ENCODE peak calls at places on chromosomes 16 and 17, in four cellular contexts. L is K562, R is GM12878, A is WTC11. T is an unnamed sample.

GRCh38 chr16:67461600-67462278 is 19.2 kb downstream of the ATP6V0D1 start:
- DNase-seq in L (no peak), R (no peak), A (no peak), T (no peak)

GRCh38 chr17:38341035-38341721 is 2.6 kb downstream of the GPR179 start:
- DNase-seq in L (no peak), R (no peak), A (peak; percentile 40), T (peak; percentile 47)

GRCh38 chr16:81499576-81500380 is 55.2 kb downstream of the CMIP start:
- DNase-seq in L (no peak), R (no peak), A (no peak), T (no peak)

GRCh38 chr16:35564148-35564547 is 2104.7 kb downstream of the TP53TG3F start:
- DNase-seq in L (no peak), R (no peak), A (no peak), T (no peak)

GRCh38 chr17:19331134-19331533 is 31.4 kb downstream of the B9D1 start:
- DNase-seq in L (no peak), R (no peak), A (no peak), T (no peak)

GRCh38 chr16:49021136-49021535 is 260.5 kb downstream of the CBLN1 start:
- DNase-seq in L (no peak), R (no peak), A (no peak), T (no peak)

GRCh38 chr16:31118223-31119155 is 1.0 kb downstream of the KAT8 start:
- DNase-seq in L (no peak), R (no peak), A (no peak), T (no peak)

GRCh38 chr16:8146613-8147012 is 443.7 kb downstream of the TMEM114 start:
- DNase-seq in L (no peak), R (no peak), A (no peak), T (no peak)

GRCh38 chr16:69064789-69065313 is 40.6 kb upstream of the HAS3 start:
- DNase-seq in L (no peak), R (no peak), A (no peak), T (no peak)

GRCh38 chr17:6374761-6375312 is 60.1 kb downstream of the AIPL1 start:
- DNase-seq in L (no peak), R (no peak), A (peak; percentile 33), T (no peak)

GRCh38 chr16:75247249-75247648 is 4.2 kb downstream of the BCAR1 start:
- DNase-seq in L (no peak), R (no peak), A (no peak), T (no peak)
- TF ChIP-seq SP1 in L (no peak), R (no peak), A (no peak), T (no peak)

DNA sequence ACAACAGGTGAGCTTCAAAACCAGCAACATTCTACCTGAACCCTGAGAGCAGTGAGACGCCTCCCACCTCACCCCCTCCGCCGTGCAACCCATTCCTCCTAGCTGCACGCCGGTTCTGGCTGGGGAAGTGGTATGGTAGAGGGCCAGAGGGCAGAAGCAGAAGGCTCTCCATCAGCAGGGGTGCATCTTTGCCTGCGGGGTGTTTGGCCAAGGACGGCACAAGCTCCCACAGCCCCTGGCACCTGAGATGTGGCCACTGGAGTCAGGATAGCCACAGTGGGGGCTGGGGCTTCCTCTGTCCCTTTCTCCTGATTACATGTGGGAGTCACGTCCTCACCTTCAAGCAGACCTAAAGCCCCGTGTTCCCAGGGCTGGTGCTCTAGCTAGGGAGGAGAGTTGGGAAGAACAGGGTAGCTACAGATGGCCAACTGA is 1.6 kb downstream of the BORCS6 start:
- DNase-seq in L (no peak), R (no peak), A (no peak), T (no peak)
- TF ChIP-seq CBFB in L (no peak), R (no peak), A (no peak), T (no peak)

GRCh38 chr17:39538875-39539274 is 68.8 kb downstream of the NEUROD2 start:
- DNase-seq in L (no peak), R (no peak), A (no peak), T (no peak)
- TF ChIP-seq SP1 in L (no peak), R (no peak), A (no peak), T (no peak)

GRCh38 chr17:35432176-35433074 is at the start of gene SLFN12:
- DNase-seq in L (no peak), R (peak; percentile 67), A (peak; percentile 40), T (no peak)
- TF ChIP-seq CBFB in L (no peak), R (no peak), A (no peak), T (no peak)

GRCh38 chr17:64134216-64134970 is 4.4 kb upstream of the ERN1 start:
- DNase-seq in L (no peak), R (no peak), A (no peak), T (peak; percentile 68)

GRCh38 chr17:64134996-64135395 is 5.1 kb upstream of the ERN1 start:
- DNase-seq in L (no peak), R (no peak), A (no peak), T (no peak)

GRCh38 chr17:64130559-64131001 is 636 bp upstream of the ERN1 start:
- DNase-seq in L (no peak), R (peak; percentile 68), A (no peak), T (no peak)

GRCh38 chr17:64131606-64132270 is 1.8 kb upstream of the ERN1 start:
- DNase-seq in L (no peak), R (no peak), A (no peak), T (no peak)

GRCh38 chr17:64133546-64134215 is 3.7 kb upstream of the ERN1 start:
- DNase-seq in L (peak; percentile 30), R (no peak), A (no peak), T (peak; percentile 81)
- TF ChIP-seq SP1 in L (peak; percentile 45), R (no peak), A (no peak), T (no peak)

GRCh38 chr17:43734376-43734775 is 24.2 kb downstream of the SOST start:
- DNase-seq in L (no peak), R (no peak), A (no peak), T (no peak)
- TF ChIP-seq CBFB in L (no peak), R (no peak), A (no peak), T (no peak)

GRCh38 chr17:48491527-48492273 is 39.1 kb downstream of the HOXB1 start:
- DNase-seq in L (no peak), R (no peak), A (no peak), T (no peak)
- TF ChIP-seq SP1 in L (no peak), R (no peak), A (no peak), T (no peak)

DNA sequence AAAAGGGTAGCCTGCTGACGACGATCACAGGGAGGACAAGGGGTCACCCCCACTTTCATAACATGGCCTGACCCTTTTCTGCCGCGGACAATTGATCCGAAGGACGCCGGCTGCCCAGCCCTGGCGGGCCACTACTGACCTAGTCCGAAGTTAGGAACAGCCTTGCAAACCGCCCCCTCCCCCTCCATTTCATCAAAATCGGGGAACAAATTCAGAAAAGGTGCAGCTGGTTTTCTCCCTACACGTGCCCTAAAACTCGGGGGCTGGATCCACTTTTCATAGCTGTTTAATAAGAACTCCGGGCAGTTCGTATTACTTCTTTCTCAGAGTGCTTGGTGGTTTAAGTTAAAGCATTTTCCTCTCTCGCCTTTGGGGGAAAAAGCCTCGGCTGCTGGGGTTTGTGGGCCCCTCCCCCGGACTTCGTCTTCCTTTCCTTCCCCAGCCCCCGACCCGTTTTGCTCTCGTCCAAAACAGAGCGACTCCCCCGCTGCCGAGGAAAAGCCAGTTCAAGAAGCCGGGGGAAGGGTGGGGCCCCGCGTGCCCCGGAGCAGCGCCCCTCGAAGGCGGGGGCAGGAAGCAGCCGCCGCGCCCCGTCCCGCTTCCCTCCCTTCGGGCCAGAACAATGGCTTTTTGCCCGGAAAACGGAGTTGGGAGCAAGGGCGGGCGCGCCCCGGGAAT is 643 bp upstream of the CBX2 start:
- DNase-seq in L (no peak), R (no peak), A (peak; percentile 78), T (peak; percentile 46)
- TF ChIP-seq CBFB in L (no peak), R (no peak), A (no peak), T (no peak)

GRCh38 chr16:12205378-12205777 is 228.8 kb downstream of the SNX29 start:
- DNase-seq in L (no peak), R (no peak), A (no peak), T (no peak)
- TF ChIP-seq SP1 in L (no peak), R (no peak), A (no peak), T (no peak)